ENCODE peak calls at places on chromosomes 1 and 21, in four cellular contexts. Y, W, P and R are unnamed samples. For H3K4me1, the result is how much of the 10 kb centered on the place peaks cover.

GRCh38 chr1:47437518-47438320 is at the start of gene FOXD2:
- DNase-seq in Y (peak), W (peak), P (peak), R (peak)

GRCh38 chr1:112956503-112957132 is 622 bp upstream of the SLC16A1 start:
- DNase-seq in W (no peak), Y (peak), P (no peak), R (peak)

GRCh38 chr1:35319988-35320713 is 51.6 kb downstream of the ZMYM4 start:
- DNase-seq in P (no peak), Y (no peak), W (peak), R (no peak)

GRCh38 chr1:204013052-204013451 is 59.9 kb upstream of the SOX13 start:
- DNase-seq in P (no peak), Y (no peak), W (no peak), R (no peak)

GRCh38 chr1:116179886-116180474 is 68.8 kb downstream of the MAB21L3 start:
- DNase-seq in W (no peak), Y (no peak), P (no peak), R (no peak)

GRCh38 chr1:104646233-104646632 is 896.5 kb downstream of the AMY1C start:
- DNase-seq in P (no peak), W (no peak), Y (no peak), R (no peak)

GRCh38 chr1:15994590-15995351 is 9.3 kb upstream of the SRARP start:
- DNase-seq in Y (peak), P (peak), W (peak), R (peak)

GRCh38 chr1:41475859-41476567 is 8.5 kb downstream of the EDN2 start:
- DNase-seq in W (peak), Y (no peak), P (no peak), R (no peak)

GRCh38 chr21:33968998-33969353 is 53.4 kb upstream of the ATP5PO start:
- DNase-seq in P (no peak), W (no peak), Y (peak), R (no peak)

GRCh38 chr1:209884665-209885117 is 53.3 kb upstream of the SYT14 start:
- DNase-seq in Y (peak), W (peak), P (peak), R (no peak)

GRCh38 chr1:100456880-100457279 is 81.1 kb upstream of the GPR88 start:
- DNase-seq in Y (no peak), P (peak), W (peak), R (no peak)

GRCh38 chr1:176149939-176150807 is 56.9 kb downstream of the COP1 start:
- DNase-seq in Y (no peak), W (no peak), P (no peak), R (no peak)

GRCh38 chr1:1908506-1908791 is 6.6 kb upstream of the CALML6 start:
- DNase-seq in W (no peak), Y (no peak), P (no peak), R (peak)

GRCh38 chr1:171433451-171433850 is 51.9 kb upstream of the PRRC2C start:
- DNase-seq in Y (peak), P (no peak), W (peak), R (no peak)

GRCh38 chr1:18948048-18948912 is 8.2 kb downstream of the IFFO2 start:
- DNase-seq in W (peak), Y (peak), P (no peak), R (no peak)

GRCh38 chr1:156390409-156391144 is 21.6 kb downstream of the RHBG start:
- DNase-seq in Y (no peak), W (no peak), P (no peak), R (no peak)

GRCh38 chr1:229380514-229381160 is 37.8 kb upstream of the CCSAP start:
- DNase-seq in W (no peak), P (no peak), Y (no peak), R (peak)

GRCh38 chr1:7103322-7104052 is 318.2 kb downstream of the CAMTA1 start:
- DNase-seq in P (no peak), Y (peak), W (no peak), R (no peak)

GRCh38 chr1:7104053-7104738 is 318.9 kb downstream of the CAMTA1 start:
- DNase-seq in Y (peak), W (no peak), P (no peak), R (no peak)

GRCh38 chr1:7106442-7107108 is 321.3 kb downstream of the CAMTA1 start:
- DNase-seq in P (no peak), W (no peak), Y (no peak), R (no peak)

GRCh38 chr1:7107109-7107830 is 322.0 kb downstream of the CAMTA1 start:
- DNase-seq in W (no peak), Y (no peak), P (no peak), R (no peak)

GRCh38 chr1:7105258-7105657 is 320.0 kb downstream of the CAMTA1 start:
- DNase-seq in W (no peak), Y (no peak), P (no peak), R (no peak)
- H3K4me3 ChIP-seq in W (no peak), Y (no peak), P (no peak), R (no peak)

GRCh38 chr1:183027791-183028190 is 4.6 kb downstream of the LAMC1 start:
- DNase-seq in Y (no peak), W (peak), P (no peak), R (no peak)
- H3K4me2 ChIP-seq in Y (no peak), W (peak), P (no peak), R (peak)

GRCh38 chr1:192901500-192901899 is 92.7 kb downstream of the RGS2 start:
- DNase-seq in W (no peak), Y (no peak), P (no peak), R (no peak)

GRCh38 chr1:192906334-192906733 is 97.5 kb downstream of the RGS2 start:
- DNase-seq in W (no peak), Y (no peak), P (no peak), R (no peak)

GRCh38 chr1:192905049-192905448 is 96.2 kb downstream of the RGS2 start:
- DNase-seq in W (peak), P (no peak), Y (no peak), R (no peak)

GRCh38 chr1:192903142-192903541 is 94.3 kb downstream of the RGS2 start:
- DNase-seq in W (peak), P (no peak), Y (no peak), R (no peak)

DNA sequence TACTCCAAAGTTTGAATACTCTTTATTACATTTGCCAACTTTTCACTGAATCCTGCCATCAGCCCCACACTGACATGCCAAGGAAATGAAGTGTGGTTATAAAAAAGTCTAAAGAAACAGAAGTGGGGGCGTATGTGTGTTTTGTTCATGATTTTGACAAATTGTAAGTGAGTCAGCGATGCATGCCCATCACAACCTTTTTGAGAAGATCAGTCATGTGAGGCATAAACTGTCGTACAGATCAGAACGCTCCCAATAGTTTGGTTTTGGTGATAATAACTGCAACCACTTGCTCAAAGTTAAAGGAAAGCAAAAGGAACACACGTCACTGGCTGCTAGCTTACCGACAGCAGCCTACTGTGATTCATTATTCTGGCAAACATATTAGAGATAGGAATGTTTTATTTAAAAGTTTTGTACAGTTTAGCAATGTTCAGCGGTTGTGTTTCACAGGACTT is 95.6 kb downstream of the RGS2 start:
- DNase-seq in W (peak), P (peak), Y (peak), R (no peak)
- H3K4me1 ChIP-seq in W (under half), P (under half), Y (under half), R (under half)

GRCh38 chr21:19899645-19900044 is 1098.6 kb upstream of the NCAM2 start:
- DNase-seq in Y (no peak), W (no peak), P (no peak), R (no peak)

GRCh38 chr21:19900149-19900548 is 1098.1 kb upstream of the NCAM2 start:
- DNase-seq in P (no peak), W (no peak), Y (no peak), R (no peak)
- H3K4me3 ChIP-seq in P (no peak), W (no peak), Y (no peak), R (no peak)

DNA sequence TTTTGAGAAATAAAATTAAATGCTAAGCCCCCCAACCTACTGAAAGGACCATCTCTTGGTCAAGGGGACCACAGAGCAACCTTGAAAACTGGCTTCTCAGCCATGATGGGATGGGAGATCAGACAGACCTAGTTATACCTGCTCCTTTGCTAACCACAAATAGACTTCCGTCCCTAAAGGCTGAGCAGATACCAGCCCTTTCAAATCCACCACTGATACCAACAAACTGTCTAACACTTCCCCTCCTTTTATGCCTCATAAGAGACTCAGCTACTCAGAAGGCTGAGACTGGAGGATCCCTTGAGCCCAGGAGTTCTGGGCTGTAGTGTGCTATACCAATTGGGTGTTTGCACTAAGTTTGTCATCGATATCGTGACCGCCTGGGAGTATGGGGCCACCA is 407.3 kb downstream of the SIPA1L2 start:
- DNase-seq in W (no peak), Y (no peak), P (no peak), R (no peak)
- H3K4me2 ChIP-seq in W (no peak), Y (no peak), P (no peak), R (no peak)

DNA sequence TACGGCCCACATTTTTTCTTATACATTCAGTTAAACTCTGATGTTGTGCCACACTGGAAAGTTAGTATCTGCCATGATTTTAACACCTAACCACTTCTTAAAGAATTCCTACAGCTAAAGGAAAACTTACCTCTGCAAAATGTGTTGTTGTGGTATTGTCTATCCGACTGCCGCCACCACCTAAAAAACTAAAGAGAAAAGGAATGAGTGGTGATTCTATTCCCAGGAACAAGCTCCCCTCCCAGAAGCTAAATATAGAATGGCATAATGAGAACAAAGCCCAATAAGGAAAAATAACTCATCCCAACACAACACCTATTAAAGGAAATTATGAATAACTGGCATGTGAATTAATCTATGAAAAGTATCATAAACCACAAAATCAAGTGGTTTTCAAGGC is 39.5 kb downstream of the RNF115 start:
- DNase-seq in Y (no peak), W (peak), P (no peak), R (no peak)
- H3K4me1 ChIP-seq in Y (under half), W (under half), P (half or more), R (under half)

GRCh38 chr1:74731399-74732052 is 1.3 kb downstream of the CRYZ start:
- DNase-seq in Y (peak), P (peak), W (peak), R (no peak)
- H3K4me3 ChIP-seq in Y (no peak), P (no peak), W (peak), R (peak)

DNA sequence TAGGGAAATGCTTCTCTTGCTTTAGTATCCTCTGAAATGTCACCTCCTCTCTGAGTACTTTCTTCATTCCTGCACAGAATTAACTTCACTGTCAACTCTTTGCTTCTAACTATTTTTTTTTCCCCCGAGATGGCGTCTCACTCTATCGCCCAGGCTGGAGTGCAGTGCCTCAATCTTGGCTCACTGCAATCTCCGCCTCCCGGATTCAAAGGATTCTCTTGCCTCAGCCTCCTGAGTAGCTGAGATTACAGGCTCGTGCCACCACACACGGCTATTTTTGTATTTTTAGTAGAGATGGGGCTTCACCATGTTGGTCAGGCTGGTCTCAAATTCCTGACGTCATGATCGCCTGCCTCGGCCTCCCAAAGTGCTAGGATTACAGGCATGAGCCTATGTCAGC is 1.4 kb upstream of the PLPP3 start:
- DNase-seq in P (no peak), W (no peak), Y (no peak), R (no peak)
- H3K4me2 ChIP-seq in P (no peak), W (no peak), Y (no peak), R (no peak)

DNA sequence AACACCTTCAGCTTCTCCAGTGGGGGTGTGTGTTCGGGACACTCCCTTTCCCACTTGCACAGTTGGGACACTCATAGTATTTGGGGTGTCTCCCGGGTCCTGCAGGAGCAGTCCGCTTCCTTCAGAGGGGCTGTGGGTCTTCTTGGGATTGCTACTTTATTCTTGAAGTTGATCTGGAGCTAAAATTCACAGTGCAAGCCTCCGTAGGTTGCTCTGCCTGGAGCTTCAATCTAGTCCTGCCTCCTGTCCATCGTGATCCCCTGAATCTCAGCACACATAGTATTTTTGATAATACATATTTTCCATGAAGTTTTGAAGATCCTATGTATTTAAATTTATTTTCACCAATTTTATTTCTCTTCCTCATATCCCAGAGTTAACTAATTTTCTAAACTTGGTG is 902.1 kb downstream of the LTN1 start:
- DNase-seq in P (no peak), W (no peak), Y (no peak), R (no peak)
- H3K4me1 ChIP-seq in P (under half), W (under half), Y (under half), R (under half)

DNA sequence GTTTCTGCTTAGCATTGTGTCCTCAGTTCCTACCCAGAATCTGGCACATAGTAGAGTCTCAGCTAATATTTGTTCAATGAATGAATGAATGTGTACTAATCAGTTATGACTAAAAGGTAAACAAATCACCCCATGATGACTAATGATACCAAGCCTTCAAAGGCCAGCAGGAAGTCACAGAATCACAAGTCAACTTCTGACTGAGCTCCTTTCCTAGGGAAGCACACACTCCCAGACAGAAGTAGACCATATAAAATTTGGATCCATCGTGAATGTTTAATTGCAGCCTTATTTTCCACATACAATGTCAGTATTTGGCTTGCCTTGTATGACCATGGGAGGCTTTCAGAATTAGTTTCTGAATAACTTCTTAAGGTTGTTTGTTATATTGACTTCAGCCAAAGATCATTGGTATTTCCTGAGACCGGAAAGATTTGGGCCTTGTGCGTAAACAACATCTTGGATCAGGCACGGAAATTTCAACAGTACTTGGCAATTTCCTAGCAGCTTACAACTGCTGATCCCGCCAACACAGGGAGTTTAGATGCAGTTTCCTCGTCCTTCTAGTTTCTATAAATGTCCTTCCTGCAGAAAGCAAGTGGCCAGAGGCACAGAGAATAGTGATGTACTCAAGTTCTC is 185.9 kb upstream of the ATP1B1 start:
- DNase-seq in W (no peak), Y (peak), P (peak), R (no peak)
- H3K4me3 ChIP-seq in W (no peak), Y (no peak), P (no peak), R (no peak)